ENCODE peak calls at places on chromosomes 7 and 10, in four cellular contexts. E is epithelial cell of proximal tubule, U is NCI-H524, J is fibroblast of the aortic adventitia. O is an unnamed sample.

GRCh38 chr7:47512481-47513176 is 69.3 kb downstream of the TNS3 start:
- DNase-seq in E (no peak), U (no peak), J (no peak), O (no peak)

GRCh38 chr10:19719320-19719719 is 96.9 kb upstream of the PLXDC2 start:
- DNase-seq in E (no peak), U (no peak), J (peak), O (peak)

GRCh38 chr10:131187274-131187673 is 124.2 kb downstream of the TCERG1L start:
- DNase-seq in E (no peak), U (no peak), J (no peak), O (no peak)

GRCh38 chr10:33273295-33274002 is 61.0 kb downstream of the NRP1 start:
- DNase-seq in E (peak), U (no peak), J (peak), O (peak)

GRCh38 chr10:77410523-77410922 is 227.1 kb downstream of the KCNMA1 start:
- DNase-seq in E (no peak), U (no peak), J (no peak), O (no peak)

GRCh38 chr7:102117743-102118142 is 168.9 kb upstream of the SH2B2 start:
- DNase-seq in E (no peak), U (no peak), J (peak), O (peak)

GRCh38 chr10:90587081-90587491 is 270.8 kb downstream of the HTR7 start:
- DNase-seq in E (no peak), U (no peak), J (peak), O (peak)

GRCh38 chr7:92010215-92010614 is 69.6 kb downstream of the AKAP9 start:
- DNase-seq in E (no peak), U (no peak), J (no peak), O (no peak)

GRCh38 chr7:158863611-158864506 is 7.5 kb downstream of the DYNC2I1 start:
- DNase-seq in E (no peak), U (no peak), J (peak), O (peak)

O was measured in kidney epithelial cell.